ENCODE peak calls at places on chromosomes 5 and 9, in four cellular contexts. E is heart left ventricle, O is lower lobe of right lung, H is spleen. D is an unnamed sample.

GRCh38 chr9:110183208-110184145 is 24.5 kb downstream of the C9orf152 start:
- DNase-seq in E (peak; percentile 48), O (no peak), H (no peak), D (no peak)

GRCh38 chr5:154770111-154770510 is 14.9 kb downstream of the LARP1 start:
- DNase-seq in E (no peak), O (no peak), H (no peak), D (no peak)

GRCh38 chr5:121988443-121988842 is 26.7 kb downstream of the SRFBP1 start:
- DNase-seq in E (no peak), O (no peak), H (no peak), D (no peak)

GRCh38 chr5:33531796-33532195 is 91.0 kb downstream of the TARS1 start:
- DNase-seq in E (no peak), O (no peak), H (no peak), D (no peak)

GRCh38 chr5:139383275-139383992 is at the start of gene SLC23A1:
- DNase-seq in E (peak; percentile 17), O (no peak), H (peak; percentile 56), D (no peak)

GRCh38 chr5:127568166-127568565 is 50.7 kb downstream of the PRRC1 start:
- DNase-seq in E (no peak), O (no peak), H (no peak), D (no peak)

GRCh38 chr5:133287500-133287899 is 235.7 kb downstream of the HSPA4 start:
- DNase-seq in E (no peak), O (no peak), H (no peak), D (no peak)

GRCh38 chr9:132141364-132141947 is 20.4 kb upstream of the NTNG2 start:
- DNase-seq in E (no peak), O (no peak), H (peak; percentile 67), D (no peak)

GRCh38 chr9:81032030-81032572 is 657.2 kb downstream of the TLE1 start:
- DNase-seq in E (peak; percentile 20), O (no peak), H (no peak), D (peak; percentile 36)

GRCh38 chr9:111108946-111109345 is 70.7 kb upstream of the LPAR1 start:
- DNase-seq in E (no peak), O (no peak), H (no peak), D (no peak)

GRCh38 chr5:75054110-75054930 is 2.0 kb upstream of the GCNT4 start:
- DNase-seq in E (peak; percentile 40), O (peak; percentile 53), H (peak; percentile 81), D (peak; percentile 67)
- H3K4me3 ChIP-seq in E (peak overlapping the region; percentile 62), O (peak overlapping the region; percentile 86), H (peak overlapping the region; percentile 94), D (peak overlapping the region; percentile 90)

DNA sequence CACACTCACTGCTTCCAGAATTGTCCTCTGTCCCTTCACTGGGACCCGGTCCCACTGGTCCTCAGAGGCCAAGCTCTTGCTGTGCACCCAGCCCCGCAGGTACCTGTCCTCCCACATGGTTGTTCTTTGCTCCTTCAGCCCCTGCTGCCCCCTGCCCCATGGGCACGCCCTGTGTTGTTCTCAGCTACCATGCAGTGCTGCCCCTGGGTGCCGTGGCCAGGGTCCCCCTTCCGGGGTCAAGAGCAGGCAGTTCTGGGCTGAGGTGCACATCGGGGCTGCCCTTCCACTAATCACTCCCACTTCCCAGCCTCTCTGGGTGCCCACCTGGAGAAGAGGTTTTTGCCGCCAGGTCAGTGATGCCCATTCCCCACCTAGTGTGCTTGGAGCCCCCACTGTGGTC is 31.9 kb upstream of the SUSD3 start:
- DNase-seq in E (no peak), O (no peak), H (no peak), D (no peak)
- H3K4me1 ChIP-seq in E (no peaks in the 10 kb centered on the region), O (peaks cover 13% of the 10 kb centered on the region), H (peaks cover 35% of the 10 kb centered on the region), D (no peaks in the 10 kb centered on the region)

GRCh38 chr5:177086918-177087706 is 397 bp downstream of the FGFR4 start:
- DNase-seq in E (no peak), O (peak; percentile 70), H (peak; percentile 91), D (no peak)

GRCh38 chr5:177089146-177089545 is 2.4 kb downstream of the FGFR4 start:
- DNase-seq in E (peak; percentile 72), O (no peak), H (no peak), D (peak; percentile 71)

GRCh38 chr5:177085985-177086917 is at the start of gene FGFR4:
- DNase-seq in E (no peak), O (peak; percentile 78), H (peak; percentile 86), D (peak; percentile 83)

GRCh38 chr5:177089825-177090641 is 3.3 kb downstream of the FGFR4 start:
- DNase-seq in E (no peak), O (no peak), H (no peak), D (no peak)

DNA sequence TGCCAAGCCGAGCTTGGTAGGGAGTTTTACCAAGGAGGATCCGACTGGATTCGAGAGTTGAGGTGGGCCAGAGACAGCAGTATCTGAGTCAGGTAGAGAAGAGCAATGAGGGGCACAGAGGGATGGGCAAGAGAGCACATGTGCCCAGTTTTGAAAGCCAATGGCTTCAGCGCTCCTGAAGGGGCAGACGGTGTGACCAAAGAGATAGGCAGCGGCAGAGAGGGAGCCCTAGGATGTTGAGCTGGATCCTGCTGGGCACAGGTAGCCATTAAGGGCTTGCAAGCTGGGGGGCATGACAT is 941 bp downstream of the FGFR4 start:
- DNase-seq in E (no peak), O (no peak), H (no peak), D (no peak)
- H3K4me3 ChIP-seq in E (no peak overlapping the region), O (peak overlapping the region; percentile 62), H (peak overlapping the region; percentile 78), D (no peak overlapping the region)

DNA sequence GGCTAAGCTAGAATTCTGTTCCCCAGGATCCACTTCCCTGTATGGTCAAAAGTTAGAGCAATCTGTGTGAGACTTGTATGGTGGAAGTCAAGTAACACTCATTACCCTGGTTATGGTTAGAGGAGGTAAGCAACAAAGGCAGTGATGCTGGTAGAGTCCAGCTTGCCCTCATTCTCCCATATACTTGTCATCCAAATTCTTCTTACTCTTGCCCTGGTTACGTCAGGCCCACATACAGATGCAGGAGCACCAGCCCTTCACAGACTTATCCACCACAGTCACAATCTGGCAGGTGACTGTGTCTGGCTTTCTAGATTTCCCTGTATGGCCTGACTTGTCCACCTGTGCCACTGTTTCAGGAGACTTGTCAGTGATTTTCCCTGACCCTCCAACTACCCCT is 35.4 kb downstream of the PGGT1B start:
- DNase-seq in E (no peak), O (no peak), H (no peak), D (no peak)
- H3K4me1 ChIP-seq in E (no peaks in the 10 kb centered on the region), O (no peaks in the 10 kb centered on the region), H (no peaks in the 10 kb centered on the region), D (no peaks in the 10 kb centered on the region)

GRCh38 chr5:176450077-176450476 is 1.9 kb downstream of the FAF2 start:
- DNase-seq in E (no peak), O (no peak), H (no peak), D (no peak)
- H3K4me3 ChIP-seq in E (no peak overlapping the region), O (no peak overlapping the region), H (no peak overlapping the region), D (no peak overlapping the region)

GRCh38 chr5:118577621-118578020 is 410.7 kb downstream of the DTWD2 start:
- DNase-seq in E (no peak), O (no peak), H (no peak), D (no peak)

GRCh38 chr5:118580959-118581358 is 407.4 kb downstream of the DTWD2 start:
- DNase-seq in E (no peak), O (no peak), H (no peak), D (no peak)

DNA sequence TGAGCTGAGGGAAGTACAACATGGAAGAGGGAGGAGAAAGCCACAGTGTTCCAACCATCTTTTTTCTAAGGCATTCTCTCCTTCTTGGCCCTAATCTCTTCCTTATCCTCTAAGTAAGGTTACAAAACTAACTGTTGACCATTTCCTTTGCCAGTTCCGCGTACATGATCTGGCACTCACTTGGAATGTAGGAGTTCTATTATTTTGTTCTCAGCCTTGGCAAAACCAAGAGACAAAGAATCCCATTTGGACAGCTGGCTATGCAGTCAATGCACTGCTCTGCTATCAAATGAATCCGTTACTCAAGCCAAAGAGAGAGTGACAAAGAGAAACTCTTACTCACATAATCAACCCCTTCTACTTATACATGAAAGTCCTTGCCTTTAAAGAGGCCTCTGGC is 410.3 kb downstream of the DTWD2 start:
- DNase-seq in E (no peak), O (no peak), H (no peak), D (no peak)
- H3K4me1 ChIP-seq in E (peaks cover 6% of the 10 kb centered on the region), O (no peaks in the 10 kb centered on the region), H (no peaks in the 10 kb centered on the region), D (peaks cover 5% of the 10 kb centered on the region)

DNA sequence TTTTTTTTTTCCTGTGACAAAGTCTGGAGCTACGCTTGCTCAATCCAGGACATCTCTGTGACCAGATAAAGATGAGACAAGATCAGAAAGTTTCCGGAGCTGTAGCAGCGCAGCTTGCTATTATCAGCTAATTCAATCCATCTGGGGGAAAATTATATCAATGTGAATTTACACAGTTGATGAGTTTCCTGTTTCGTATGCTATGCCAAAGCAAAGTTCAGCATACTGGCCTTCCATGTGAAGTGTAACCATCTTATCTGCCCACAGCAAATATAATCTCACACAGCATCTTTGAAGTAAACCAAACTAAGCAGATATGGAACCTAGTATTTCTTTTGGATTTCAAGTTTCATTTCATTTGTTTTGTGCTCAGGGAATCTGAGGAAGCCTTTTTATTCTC is 1767.7 kb downstream of the EFNA5 start:
- DNase-seq in E (no peak), O (no peak), H (no peak), D (no peak)
- H3K4me3 ChIP-seq in E (no peak overlapping the region), O (no peak overlapping the region), H (no peak overlapping the region), D (no peak overlapping the region)